ENCODE peak calls at places on chromosome 1, in four cellular contexts. H is ureter, Q is SHP77, V is DMS53. R is an unnamed sample.

GRCh38 chr1:71572038-71572437 is 491.2 kb upstream of the ZRANB2 start:
- DNase-seq in H (no peak), Q (no peak), V (no peak), R (no peak)

GRCh38 chr1:2451744-2452582 is 24.1 kb upstream of the PLCH2 start:
- DNase-seq in H (no peak), Q (no peak), V (peak; percentile 48), R (no peak)

GRCh38 chr1:92968138-92969032 is 7.1 kb upstream of the DIPK1A start:
- DNase-seq in H (no peak), Q (peak; percentile 23), V (peak; percentile 84), R (no peak)

GRCh38 chr1:242197907-242198306 is 199.0 kb upstream of the MAP1LC3C start:
- DNase-seq in H (no peak), Q (no peak), V (no peak), R (no peak)

GRCh38 chr1:156840186-156840585 is 18.7 kb downstream of the INSRR start:
- DNase-seq in H (no peak), Q (no peak), V (no peak), R (no peak)

GRCh38 chr1:5748286-5749225 is 243.7 kb downstream of the NPHP4 start:
- DNase-seq in H (no peak), Q (no peak), V (no peak), R (no peak)

GRCh38 chr1:119007343-119007671 is 19.2 kb upstream of the TBX15 start:
- DNase-seq in H (no peak), Q (no peak), V (peak; percentile 43), R (no peak)

GRCh38 chr1:234962340-234962989 is 166.2 kb downstream of the TOMM20 start:
- DNase-seq in H (no peak), Q (no peak), V (peak; percentile 77), R (peak; percentile 88)

GRCh38 chr1:174795806-174796205 is 203.9 kb upstream of the CACYBP start:
- DNase-seq in H (no peak), Q (no peak), V (no peak), R (no peak)

GRCh38 chr1:201399352-201400126 is 415 bp upstream of the LAD1 start:
- DNase-seq in H (peak; percentile 71), Q (no peak), V (peak; percentile 92), R (no peak)